ENCODE peak calls at places on chromosome 15, in six cellular contexts. G is left ventricle myocardium inferior; N is kidney epithelial cell; W is pancreas; U is CD8-positive, alpha-beta T cell; R is left lung. F is an unnamed sample.

GRCh38 chr15:33190539-33190938 is 4.0 kb downstream of the FMN1 start:
- DNase-seq in W (no peak), G (no peak), N (no peak), U (no peak), R (no peak), F (no peak)

GRCh38 chr15:42068601-42069000 is 25.8 kb downstream of the PLA2G4D start:
- DNase-seq in U (no peak), R (no peak), N (no peak), G (no peak), W (no peak), F (no peak)

GRCh38 chr15:89674526-89674925 is 4.6 kb downstream of the PLIN1 start:
- DNase-seq in G (no peak), R (no peak), W (no peak), N (no peak), U (no peak), F (no peak)

GRCh38 chr15:74725845-74726773 is 781 bp upstream of the CYP1A1 start:
- DNase-seq in N (no peak), R (peak; percentile 87), G (peak; percentile 37), U (peak; percentile 35), W (peak; percentile 21), F (no peak)

GRCh38 chr15:44501768-44502366 is 35.1 kb upstream of the EIF3J start:
- DNase-seq in N (no peak), G (no peak), W (no peak), R (no peak), U (no peak), F (peak; percentile 9)

GRCh38 chr15:55084216-55084615 is 112.5 kb downstream of the RSL24D1 start:
- DNase-seq in N (no peak), G (no peak), R (no peak), U (no peak), W (no peak), F (no peak)

GRCh38 chr15:55221090-55222011 is 24.6 kb upstream of the RSL24D1 start:
- DNase-seq in N (peak; percentile 77), U (peak; percentile 25), G (no peak), W (no peak), R (no peak), F (peak; percentile 77)

GRCh38 chr15:64430000-64430735 is 30.2 kb upstream of the ZNF609 start:
- DNase-seq in U (peak; percentile 59), G (no peak), R (no peak), W (no peak), N (peak; percentile 25), F (peak; percentile 77)

GRCh38 chr15:75352186-75352585 is 5.3 kb downstream of the NEIL1 start:
- DNase-seq in W (no peak), G (no peak), N (no peak), R (no peak), U (no peak), F (no peak)

GRCh38 chr15:63593705-63594671 is 3.2 kb upstream of the FBXL22 start:
- DNase-seq in W (no peak), N (no peak), R (no peak), U (no peak), G (no peak), F (no peak)

GRCh38 chr15:25616471-25616870 is 177.6 kb upstream of the UBE3A start:
- DNase-seq in N (no peak), G (no peak), U (no peak), W (no peak), R (no peak), F (no peak)

GRCh38 chr15:58923284-58923683 is 10.2 kb downstream of the SLTM start:
- DNase-seq in R (no peak), U (no peak), W (no peak), N (no peak), G (no peak), F (no peak)

GRCh38 chr15:75456710-75457109 is 5.2 kb upstream of the SIN3A start:
- DNase-seq in N (no peak), W (no peak), R (no peak), U (no peak), G (no peak), F (no peak)

GRCh38 chr15:59303641-59304433 is 68.8 kb downstream of the MYO1E start:
- DNase-seq in G (no peak), U (no peak), N (no peak), W (no peak), R (no peak), F (no peak)

GRCh38 chr15:38562278-38562677 is 2.3 kb downstream of the RASGRP1 start:
- DNase-seq in N (no peak), R (no peak), G (no peak), U (no peak), W (no peak), F (no peak)

GRCh38 chr15:73984208-73984979 is 7.7 kb downstream of the STOML1 start:
- DNase-seq in W (no peak), U (no peak), R (no peak), G (no peak), N (no peak), F (no peak)

GRCh38 chr15:73515520-73515919 is 72.6 kb downstream of the REC114 start:
- DNase-seq in U (no peak), W (no peak), N (no peak), G (no peak), R (no peak), F (no peak)

GRCh38 chr15:69798481-69799315 is 299.0 kb downstream of the TLE3 start:
- DNase-seq in G (no peak), U (no peak), R (no peak), W (no peak), N (no peak), F (no peak)

GRCh38 chr15:29071193-29071906 is 185.6 kb downstream of the APBA2 start:
- DNase-seq in U (no peak), G (no peak), R (no peak), N (no peak), W (no peak), F (no peak)

GRCh38 chr15:78854973-78855372 is 17.7 kb upstream of the MORF4L1 start:
- DNase-seq in U (no peak), G (no peak), W (no peak), N (no peak), R (no peak), F (no peak)

GRCh38 chr15:62853114-62853832 is 189.3 kb upstream of the TPM1 start:
- DNase-seq in W (no peak), N (no peak), G (no peak), U (no peak), R (no peak), F (no peak)

GRCh38 chr15:89129123-89129815 is 41.0 kb downstream of the ABHD2 start:
- DNase-seq in N (no peak), R (peak; percentile 81), U (peak; percentile 56), W (no peak), G (no peak), F (no peak)

GRCh38 chr15:88634449-88634848 is 4.4 kb upstream of the ISG20 start:
- DNase-seq in R (no peak), U (no peak), W (no peak), N (no peak), G (no peak), F (no peak)

GRCh38 chr15:101517504-101517903 is 28.0 kb upstream of the PCSK6 start:
- DNase-seq in N (no peak), G (no peak), W (no peak), R (no peak), U (no peak), F (no peak)

GRCh38 chr15:101509279-101509678 is 19.8 kb upstream of the PCSK6 start:
- DNase-seq in G (no peak), N (no peak), W (no peak), U (no peak), R (no peak), F (no peak)

GRCh38 chr15:101511717-101512116 is 22.2 kb upstream of the PCSK6 start:
- DNase-seq in R (no peak), N (no peak), U (no peak), G (no peak), W (no peak), F (no peak)

GRCh38 chr15:101510212-101511197 is 21.0 kb upstream of the PCSK6 start:
- DNase-seq in W (no peak), R (no peak), U (no peak), N (no peak), G (no peak), F (no peak)

DNA sequence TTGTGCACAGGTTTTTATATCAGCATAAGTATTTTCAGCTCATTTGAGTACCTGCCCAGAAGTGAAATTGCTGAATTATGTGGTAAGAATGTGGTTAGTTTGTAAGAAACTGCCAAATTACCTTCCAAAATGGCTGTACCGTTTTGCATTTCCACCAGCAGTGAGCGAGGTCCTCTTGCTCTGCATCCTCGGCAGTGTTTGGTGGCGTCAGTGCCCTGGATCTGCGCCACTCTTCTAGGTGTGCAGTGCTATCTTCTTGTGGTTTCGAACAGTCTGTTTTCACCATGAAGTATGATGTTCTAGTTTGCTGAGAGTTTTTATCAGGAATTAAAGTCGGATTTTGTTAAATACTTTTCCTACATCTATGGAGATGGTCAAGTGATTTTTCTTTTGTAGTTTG is 24.8 kb upstream of the PCSK6 start:
- DNase-seq in W (no peak), G (no peak), R (no peak), N (no peak), U (no peak), F (no peak)
- H3K4me3 ChIP-seq in W (no peak overlapping the region), G (no peak overlapping the region), R (no peak overlapping the region), N (no peak overlapping the region), U (no peak overlapping the region), F (no peak overlapping the region)

DNA sequence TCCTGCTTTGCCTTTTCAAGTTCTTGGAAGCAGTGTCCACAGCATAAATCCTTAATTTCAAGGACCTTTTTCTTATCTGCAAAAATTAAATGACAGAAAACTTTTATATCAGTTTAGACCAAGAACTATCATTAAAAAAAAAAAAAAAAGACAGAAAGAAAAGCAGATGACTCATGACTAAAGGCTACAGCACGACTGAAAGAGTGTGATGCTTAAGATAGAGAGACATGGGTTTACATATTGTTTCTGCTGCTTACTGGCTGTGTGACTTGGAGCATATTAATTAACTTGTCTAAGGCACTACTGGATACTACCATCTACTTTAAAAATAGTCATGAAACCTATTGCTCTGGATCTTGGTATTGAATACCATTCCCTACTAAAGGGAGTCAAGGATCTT is 62.3 kb downstream of the CEP152 start:
- DNase-seq in W (no peak), R (no peak), N (no peak), G (no peak), U (no peak), F (peak; percentile 8)
- H3K36me3 ChIP-seq in W (no peaks in the 10 kb centered on the region), R (peaks cover 29% of the 10 kb centered on the region), N (no peaks in the 10 kb centered on the region), G (peaks cover 4% of the 10 kb centered on the region), U (peaks cover 5% of the 10 kb centered on the region), F (no peaks in the 10 kb centered on the region)

GRCh38 chr15:67820992-67821783 is 4.1 kb upstream of the SKOR1 start:
- DNase-seq in G (peak; percentile 53), U (peak; percentile 52), N (no peak), R (peak; percentile 80), W (no peak), F (no peak)

GRCh38 chr15:67816668-67817067 is 8.6 kb upstream of the SKOR1 start:
- DNase-seq in U (no peak), R (no peak), G (no peak), W (no peak), N (no peak), F (no peak)

GRCh38 chr15:67819636-67820035 is 5.7 kb upstream of the SKOR1 start:
- DNase-seq in R (peak; percentile 68), G (no peak), N (no peak), U (no peak), W (no peak), F (no peak)

GRCh38 chr15:67820147-67820991 is 4.9 kb upstream of the SKOR1 start:
- DNase-seq in N (no peak), W (no peak), G (no peak), R (peak; percentile 50), U (no peak), F (no peak)

GRCh38 chr15:67818464-67818863 is 6.8 kb upstream of the SKOR1 start:
- DNase-seq in W (no peak), G (no peak), U (no peak), N (no peak), R (peak; percentile 4), F (no peak)
- H3K27me3 ChIP-seq in W (peaks cover 3% of the 10 kb centered on the region), G (peaks cover 89% of the 10 kb centered on the region), U (peaks cover 27% of the 10 kb centered on the region), N (peaks cover 66% of the 10 kb centered on the region), R (peaks cover 43% of the 10 kb centered on the region), F (peaks cover 49% of the 10 kb centered on the region)

GRCh38 chr15:72237286-72238224 is 6.6 kb upstream of the PKM start:
- DNase-seq in N (peak; percentile 94), W (peak; percentile 39), U (peak; percentile 32), G (no peak), R (no peak), F (peak; percentile 94)
- H3K4me3 ChIP-seq in N (peak overlapping the region; percentile 28), W (no peak overlapping the region), U (no peak overlapping the region), G (no peak overlapping the region), R (no peak overlapping the region), F (peak overlapping the region; percentile 34)

F was measured in BJ.